ENCODE peak calls at places on chromosomes 5 and 9, in six cellular contexts. One of them, this sample, is unnamed.

GRCh38 chr5:154850255-154851062 is at the start of gene FAXDC2:
- DNase-seq in OCI-LY7: no peak
- DNase-seq in hepatocyte: peak; percentile 79
- DNase-seq in MM.1S: no peak
- DNase-seq in PC-3: no peak
- DNase-seq in neural progenitor cell: peak; percentile 75
- DNase-seq in this sample: peak; percentile 93

GRCh38 chr9:133226219-133227171 is 17.4 kb upstream of the OBP2B start:
- DNase-seq in PC-3: no peak
- DNase-seq in hepatocyte: no peak
- DNase-seq in MM.1S: no peak
- DNase-seq in neural progenitor cell: no peak
- DNase-seq in OCI-LY7: no peak
- DNase-seq in this sample: no peak

GRCh38 chr9:81534138-81534865 is 155.0 kb downstream of the TLE1 start:
- DNase-seq in neural progenitor cell: peak; percentile 17
- DNase-seq in PC-3: peak; percentile 34
- DNase-seq in hepatocyte: no peak
- DNase-seq in OCI-LY7: no peak
- DNase-seq in MM.1S: no peak
- DNase-seq in this sample: peak; percentile 23

GRCh38 chr5:75538201-75538600 is 26.5 kb downstream of the POLK start:
- DNase-seq in OCI-LY7: no peak
- DNase-seq in hepatocyte: no peak
- DNase-seq in MM.1S: no peak
- DNase-seq in neural progenitor cell: no peak
- DNase-seq in PC-3: no peak
- DNase-seq in this sample: no peak

GRCh38 chr9:121453232-121453892 is 46.3 kb downstream of the GGTA1 start:
- DNase-seq in neural progenitor cell: no peak
- DNase-seq in OCI-LY7: no peak
- DNase-seq in PC-3: no peak
- DNase-seq in MM.1S: no peak
- DNase-seq in hepatocyte: no peak
- DNase-seq in this sample: no peak

GRCh38 chr5:58114324-58114723 is 345.6 kb downstream of the PLK2 start:
- DNase-seq in neural progenitor cell: no peak
- DNase-seq in OCI-LY7: no peak
- DNase-seq in MM.1S: no peak
- DNase-seq in hepatocyte: no peak
- DNase-seq in PC-3: peak; percentile 72
- DNase-seq in this sample: peak; percentile 81

GRCh38 chr5:153896117-153896516 is 142.6 kb downstream of the FAM114A2 start:
- DNase-seq in MM.1S: no peak
- DNase-seq in neural progenitor cell: no peak
- DNase-seq in OCI-LY7: no peak
- DNase-seq in PC-3: no peak
- DNase-seq in hepatocyte: no peak
- DNase-seq in this sample: peak; percentile 74

GRCh38 chr9:91166796-91167366 is 194.8 kb downstream of the AUH start:
- DNase-seq in neural progenitor cell: no peak
- DNase-seq in MM.1S: no peak
- DNase-seq in OCI-LY7: no peak
- DNase-seq in hepatocyte: no peak
- DNase-seq in PC-3: no peak
- DNase-seq in this sample: peak; percentile 44

GRCh38 chr5:148794275-148794674 is 32.1 kb upstream of the ADRB2 start:
- DNase-seq in OCI-LY7: no peak
- DNase-seq in MM.1S: no peak
- DNase-seq in neural progenitor cell: no peak
- DNase-seq in hepatocyte: no peak
- DNase-seq in PC-3: no peak
- DNase-seq in this sample: no peak

GRCh38 chr5:149406203-149406978 is 27.3 kb upstream of the IL17B start:
- DNase-seq in PC-3: no peak
- DNase-seq in hepatocyte: no peak
- DNase-seq in neural progenitor cell: peak; percentile 21
- DNase-seq in MM.1S: no peak
- DNase-seq in OCI-LY7: no peak
- DNase-seq in this sample: peak; percentile 86

GRCh38 chr9:131521822-131522221 is 9.2 kb downstream of the UCK1 start:
- DNase-seq in neural progenitor cell: no peak
- DNase-seq in PC-3: no peak
- DNase-seq in hepatocyte: no peak
- DNase-seq in OCI-LY7: no peak
- DNase-seq in MM.1S: no peak
- DNase-seq in this sample: no peak

GRCh38 chr9:132882616-132883015 is 3.9 kb downstream of the SPACA9 start:
- DNase-seq in OCI-LY7: no peak
- DNase-seq in hepatocyte: no peak
- DNase-seq in neural progenitor cell: no peak
- DNase-seq in PC-3: no peak
- DNase-seq in MM.1S: no peak
- DNase-seq in this sample: no peak

DNA sequence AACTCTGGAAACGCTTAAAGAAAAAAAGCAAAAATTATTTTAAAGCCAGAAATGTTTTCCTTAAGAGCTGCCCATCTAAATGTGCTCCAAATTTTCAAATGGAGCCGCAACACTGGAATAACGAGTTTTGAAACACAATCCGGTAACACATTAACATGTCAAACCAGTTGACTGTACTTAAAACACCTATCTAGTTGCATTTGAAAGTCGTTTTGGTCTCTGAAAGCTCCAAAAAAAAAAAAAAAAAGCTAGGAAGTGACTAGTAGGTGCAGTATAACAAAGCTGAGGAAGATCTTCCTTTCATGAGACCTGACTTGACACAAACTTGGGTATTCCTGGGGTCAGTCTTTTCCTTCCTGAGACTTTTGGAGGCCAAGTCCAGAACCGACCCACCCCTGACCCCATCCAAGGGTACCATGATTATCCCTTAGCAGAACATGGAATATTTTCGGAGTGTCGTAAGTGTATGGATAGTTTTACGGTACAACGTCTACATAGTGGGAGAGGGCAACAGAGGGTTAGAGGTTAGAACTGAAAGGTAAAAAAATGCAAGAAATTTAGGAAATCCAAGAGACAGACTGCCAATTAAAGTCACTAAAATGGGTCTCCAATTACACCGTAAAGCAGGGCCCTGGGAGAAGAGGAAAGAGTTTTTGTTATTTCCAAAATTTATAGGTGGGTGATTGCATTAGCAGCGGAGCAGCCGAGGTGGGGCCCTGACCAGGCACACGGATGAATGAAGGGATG is 812 bp downstream of the CETN3 start:
- DNase-seq in neural progenitor cell: peak; percentile 16
- DNase-seq in OCI-LY7: peak; percentile 9
- DNase-seq in MM.1S: peak; percentile 12
- DNase-seq in hepatocyte: peak; percentile 15
- DNase-seq in PC-3: peak; percentile 63
- DNase-seq in this sample: peak; percentile 22
- TF ChIP-seq EZH2phosphoT487 in neural progenitor cell: no peak
- TF ChIP-seq EZH2phosphoT487 in OCI-LY7: no peak
- TF ChIP-seq EZH2phosphoT487 in MM.1S: no peak
- TF ChIP-seq EZH2phosphoT487 in hepatocyte: no peak
- TF ChIP-seq EZH2phosphoT487 in PC-3: no peak
- TF ChIP-seq EZH2phosphoT487 in this sample: no peak

GRCh38 chr9:37146372-37146771 is 26.0 kb downstream of the ZCCHC7 start:
- DNase-seq in neural progenitor cell: no peak
- DNase-seq in hepatocyte: no peak
- DNase-seq in OCI-LY7: peak; percentile 61
- DNase-seq in MM.1S: peak; percentile 57
- DNase-seq in PC-3: no peak
- DNase-seq in this sample: no peak
- TF ChIP-seq EZH2phosphoT487 in neural progenitor cell: no peak
- TF ChIP-seq EZH2phosphoT487 in hepatocyte: no peak
- TF ChIP-seq EZH2phosphoT487 in OCI-LY7: no peak
- TF ChIP-seq EZH2phosphoT487 in MM.1S: no peak
- TF ChIP-seq EZH2phosphoT487 in PC-3: no peak
- TF ChIP-seq EZH2phosphoT487 in this sample: no peak

DNA sequence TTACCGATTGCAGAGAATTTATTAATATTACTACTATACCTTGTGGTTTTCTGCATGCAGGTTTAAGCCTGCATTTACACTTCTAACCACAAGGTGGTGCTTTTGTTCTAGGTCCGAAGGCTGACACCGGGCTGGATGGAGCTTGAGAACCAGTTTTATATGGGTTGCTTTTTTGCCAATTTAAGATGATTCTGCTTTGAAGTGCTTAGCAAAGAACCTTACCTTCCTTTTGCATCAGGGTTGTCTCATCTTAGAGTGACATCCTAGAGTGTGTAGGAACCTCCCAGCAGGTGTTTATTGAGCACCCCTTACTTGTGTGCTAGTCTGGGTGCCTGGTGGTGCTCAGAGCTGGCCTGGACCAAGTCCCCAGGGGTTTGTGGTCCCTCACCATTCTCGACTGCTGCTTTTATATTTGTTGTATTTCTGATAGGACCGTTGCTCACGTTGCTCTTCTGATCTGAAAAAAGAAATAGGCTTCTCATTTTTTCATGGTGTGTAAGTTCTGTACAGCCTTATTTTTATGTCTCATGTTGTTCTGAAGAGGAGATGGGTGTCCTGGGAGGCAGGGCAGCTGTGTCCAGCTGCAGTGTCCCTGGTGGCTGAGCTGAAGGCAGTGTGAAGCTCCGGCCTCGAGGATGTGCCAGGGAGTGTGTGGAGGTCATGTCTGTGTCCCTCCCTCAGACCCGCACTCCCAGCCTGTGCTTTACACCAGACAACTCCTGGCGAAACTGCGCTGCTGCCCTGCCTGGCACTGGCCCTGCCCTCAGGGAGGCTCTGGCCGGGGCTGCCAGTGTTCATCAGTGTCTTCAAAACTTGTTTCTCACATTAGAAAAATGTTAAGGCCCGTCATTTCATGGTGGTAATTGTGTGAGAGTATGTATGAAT is 54.3 kb downstream of the EHMT1 start:
- DNase-seq in neural progenitor cell: peak; percentile 77
- DNase-seq in MM.1S: peak; percentile 70
- DNase-seq in PC-3: peak; percentile 70
- DNase-seq in OCI-LY7: peak; percentile 95
- DNase-seq in hepatocyte: peak; percentile 85
- DNase-seq in this sample: peak; percentile 86
- TF ChIP-seq EZH2phosphoT487 in neural progenitor cell: no peak
- TF ChIP-seq EZH2phosphoT487 in MM.1S: no peak
- TF ChIP-seq EZH2phosphoT487 in PC-3: no peak
- TF ChIP-seq EZH2phosphoT487 in OCI-LY7: no peak
- TF ChIP-seq EZH2phosphoT487 in hepatocyte: no peak
- TF ChIP-seq EZH2phosphoT487 in this sample: no peak

GRCh38 chr5:137657073-137657472 is 78.8 kb downstream of the KLHL3 start:
- DNase-seq in MM.1S: no peak
- DNase-seq in hepatocyte: no peak
- DNase-seq in PC-3: no peak
- DNase-seq in OCI-LY7: no peak
- DNase-seq in neural progenitor cell: no peak
- DNase-seq in this sample: no peak

GRCh38 chr5:137656558-137656957 is 79.3 kb downstream of the KLHL3 start:
- DNase-seq in hepatocyte: no peak
- DNase-seq in neural progenitor cell: no peak
- DNase-seq in OCI-LY7: no peak
- DNase-seq in MM.1S: no peak
- DNase-seq in PC-3: no peak
- DNase-seq in this sample: no peak

GRCh38 chr5:137658324-137658723 is 77.6 kb downstream of the KLHL3 start:
- DNase-seq in PC-3: no peak
- DNase-seq in neural progenitor cell: no peak
- DNase-seq in hepatocyte: no peak
- DNase-seq in OCI-LY7: no peak
- DNase-seq in MM.1S: no peak
- DNase-seq in this sample: no peak

GRCh38 chr5:137660349-137660817 is 75.5 kb downstream of the KLHL3 start:
- DNase-seq in OCI-LY7: peak; percentile 72
- DNase-seq in neural progenitor cell: peak; percentile 78
- DNase-seq in hepatocyte: peak; percentile 86
- DNase-seq in MM.1S: peak; percentile 85
- DNase-seq in PC-3: peak; percentile 79
- DNase-seq in this sample: peak; percentile 81

GRCh38 chr5:137659209-137659608 is 76.7 kb downstream of the KLHL3 start:
- DNase-seq in hepatocyte: no peak
- DNase-seq in OCI-LY7: no peak
- DNase-seq in PC-3: no peak
- DNase-seq in MM.1S: no peak
- DNase-seq in neural progenitor cell: no peak
- DNase-seq in this sample: no peak
- TF ChIP-seq EZH2phosphoT487 in hepatocyte: no peak
- TF ChIP-seq EZH2phosphoT487 in OCI-LY7: no peak
- TF ChIP-seq EZH2phosphoT487 in PC-3: no peak
- TF ChIP-seq EZH2phosphoT487 in MM.1S: no peak
- TF ChIP-seq EZH2phosphoT487 in neural progenitor cell: no peak
- TF ChIP-seq EZH2phosphoT487 in this sample: no peak

GRCh38 chr5:124592891-124593290 is 153.5 kb downstream of the ZNF608 start:
- DNase-seq in OCI-LY7: no peak
- DNase-seq in PC-3: no peak
- DNase-seq in neural progenitor cell: no peak
- DNase-seq in MM.1S: no peak
- DNase-seq in hepatocyte: no peak
- DNase-seq in this sample: no peak

GRCh38 chr5:124599048-124599973 is 147.1 kb downstream of the ZNF608 start:
- DNase-seq in OCI-LY7: peak; percentile 72
- DNase-seq in PC-3: peak; percentile 48
- DNase-seq in MM.1S: no peak
- DNase-seq in neural progenitor cell: no peak
- DNase-seq in hepatocyte: peak; percentile 35
- DNase-seq in this sample: peak; percentile 51

GRCh38 chr5:124591583-124591982 is 154.9 kb downstream of the ZNF608 start:
- DNase-seq in MM.1S: no peak
- DNase-seq in PC-3: no peak
- DNase-seq in hepatocyte: no peak
- DNase-seq in neural progenitor cell: no peak
- DNase-seq in OCI-LY7: no peak
- DNase-seq in this sample: no peak

GRCh38 chr5:124593952-124594351 is 152.5 kb downstream of the ZNF608 start:
- DNase-seq in OCI-LY7: no peak
- DNase-seq in PC-3: no peak
- DNase-seq in neural progenitor cell: no peak
- DNase-seq in hepatocyte: no peak
- DNase-seq in MM.1S: no peak
- DNase-seq in this sample: no peak

GRCh38 chr5:124596595-124597388 is 149.6 kb downstream of the ZNF608 start:
- DNase-seq in OCI-LY7: no peak
- DNase-seq in MM.1S: no peak
- DNase-seq in hepatocyte: peak; percentile 64
- DNase-seq in PC-3: peak; percentile 81
- DNase-seq in neural progenitor cell: no peak
- DNase-seq in this sample: peak; percentile 80
- TF ChIP-seq EZH2phosphoT487 in OCI-LY7: no peak
- TF ChIP-seq EZH2phosphoT487 in MM.1S: no peak
- TF ChIP-seq EZH2phosphoT487 in hepatocyte: no peak
- TF ChIP-seq EZH2phosphoT487 in PC-3: no peak
- TF ChIP-seq EZH2phosphoT487 in neural progenitor cell: no peak
- TF ChIP-seq EZH2phosphoT487 in this sample: no peak